ENCODE peak calls at places on chromosome 17, in five cellular contexts. N is osteocyte, W is NCI-H345, F is left ventricle myocardium inferior, X is substantia nigra. C is an unnamed sample.

GRCh38 chr17:77320501-77321256 is 179.9 kb downstream of the SEC14L1 start:
- DNase-seq in N (no peak), W (no peak), F (no peak), X (no peak), C (no peak)

GRCh38 chr17:76270127-76270592 is 5.0 kb downstream of the UBALD2 start:
- DNase-seq in N (no peak), W (no peak), F (no peak), X (no peak), C (peak)

GRCh38 chr17:73560661-73561060 is 83.6 kb downstream of the SDK2 start:
- DNase-seq in N (no peak), W (no peak), F (no peak), X (no peak), C (no peak)

GRCh38 chr17:7848131-7848579 is 6.7 kb upstream of the TMEM88 start:
- DNase-seq in N (no peak), W (no peak), F (no peak), X (no peak), C (no peak)

GRCh38 chr17:48724241-48725004 is 1.4 kb downstream of the PRAC2 start:
- DNase-seq in N (no peak), W (peak), F (peak), X (no peak), C (peak)

GRCh38 chr17:67534941-67535340 is 157.9 kb downstream of the PITPNC1 start:
- DNase-seq in N (no peak), W (no peak), F (no peak), X (no peak), C (no peak)

GRCh38 chr17:18253947-18254821 is 4.4 kb downstream of the FLII start:
- DNase-seq in N (no peak), W (no peak), F (no peak), X (no peak), C (no peak)

GRCh38 chr17:47862621-47863440 is 11.9 kb upstream of the SP6 start:
- DNase-seq in N (no peak), W (no peak), F (no peak), X (no peak), C (no peak)

GRCh38 chr17:27475070-27475673 is 18.9 kb downstream of the KSR1 start:
- DNase-seq in N (no peak), W (no peak), F (no peak), X (no peak), C (no peak)

GRCh38 chr17:9905902-9906301 is 831 bp upstream of the RCVRN start:
- DNase-seq in N (no peak), W (no peak), F (peak), X (no peak), C (no peak)

GRCh38 chr17:21239680-21240374 is 13.4 kb downstream of the NATD1 start:
- DNase-seq in N (no peak), W (no peak), F (no peak), X (no peak), C (no peak)